ENCODE peak calls at places on chromosomes 12 and 14, in six cellular contexts. One of them, this sample, is unnamed.

GRCh38 chr12:122646568-122647220 is 56.5 kb downstream of the HCAR2 start:
- DNase-seq in Right ventricle myocardium superior: no peak
- DNase-seq in EL: peak
- DNase-seq in breast epithelium: no peak
- DNase-seq in left kidney: no peak
- DNase-seq in effector memory CD8-positive, alpha-beta T cell: no peak
- DNase-seq in this sample: no peak

GRCh38 chr12:32981139-32981538 is 84.6 kb upstream of the PKP2 start:
- DNase-seq in effector memory CD8-positive, alpha-beta T cell: no peak
- DNase-seq in breast epithelium: no peak
- DNase-seq in Right ventricle myocardium superior: no peak
- DNase-seq in left kidney: no peak
- DNase-seq in EL: no peak
- DNase-seq in this sample: no peak

GRCh38 chr14:32300146-32300545 is 29.0 kb upstream of the AKAP6 start:
- DNase-seq in left kidney: no peak
- DNase-seq in breast epithelium: no peak
- DNase-seq in EL: no peak
- DNase-seq in Right ventricle myocardium superior: no peak
- DNase-seq in effector memory CD8-positive, alpha-beta T cell: no peak
- DNase-seq in this sample: no peak

GRCh38 chr14:105919458-105920150 is 393.2 kb downstream of the TMEM121 start:
- DNase-seq in Right ventricle myocardium superior: peak
- DNase-seq in effector memory CD8-positive, alpha-beta T cell: no peak
- DNase-seq in EL: no peak
- DNase-seq in left kidney: no peak
- DNase-seq in breast epithelium: no peak
- DNase-seq in this sample: no peak

GRCh38 chr12:19485240-19485639 is 45.9 kb downstream of the AEBP2 start:
- DNase-seq in EL: no peak
- DNase-seq in effector memory CD8-positive, alpha-beta T cell: no peak
- DNase-seq in Right ventricle myocardium superior: no peak
- DNase-seq in breast epithelium: no peak
- DNase-seq in left kidney: no peak
- DNase-seq in this sample: no peak

GRCh38 chr12:14554281-14555008 is 13.2 kb downstream of the PLBD1 start:
- DNase-seq in EL: peak
- DNase-seq in breast epithelium: peak
- DNase-seq in left kidney: peak
- DNase-seq in effector memory CD8-positive, alpha-beta T cell: no peak
- DNase-seq in Right ventricle myocardium superior: peak
- DNase-seq in this sample: peak

GRCh38 chr14:75198291-75198933 is 22.0 kb upstream of the TMED10 start:
- DNase-seq in breast epithelium: no peak
- DNase-seq in EL: no peak
- DNase-seq in effector memory CD8-positive, alpha-beta T cell: no peak
- DNase-seq in left kidney: peak
- DNase-seq in Right ventricle myocardium superior: peak
- DNase-seq in this sample: no peak

GRCh38 chr14:63475761-63476160 is 67.4 kb downstream of the PPP2R5E start:
- DNase-seq in left kidney: no peak
- DNase-seq in EL: no peak
- DNase-seq in effector memory CD8-positive, alpha-beta T cell: no peak
- DNase-seq in Right ventricle myocardium superior: no peak
- DNase-seq in breast epithelium: no peak
- DNase-seq in this sample: no peak

GRCh38 chr14:88981948-88982347 is 157.5 kb downstream of the TTC8 start:
- DNase-seq in effector memory CD8-positive, alpha-beta T cell: no peak
- DNase-seq in Right ventricle myocardium superior: no peak
- DNase-seq in breast epithelium: no peak
- DNase-seq in left kidney: no peak
- DNase-seq in EL: no peak
- DNase-seq in this sample: no peak

GRCh38 chr14:23436327-23437141 is 1.1 kb upstream of the MYH7 start:
- DNase-seq in left kidney: peak
- DNase-seq in Right ventricle myocardium superior: no peak
- DNase-seq in EL: no peak
- DNase-seq in effector memory CD8-positive, alpha-beta T cell: no peak
- DNase-seq in breast epithelium: no peak
- DNase-seq in this sample: peak

GRCh38 chr14:78154827-78155226 is 15.3 kb upstream of the NRXN3 start:
- DNase-seq in Right ventricle myocardium superior: no peak
- DNase-seq in left kidney: peak
- DNase-seq in breast epithelium: no peak
- DNase-seq in effector memory CD8-positive, alpha-beta T cell: no peak
- DNase-seq in EL: no peak
- DNase-seq in this sample: no peak

GRCh38 chr12:19482551-19483109 is 43.3 kb downstream of the AEBP2 start:
- DNase-seq in left kidney: no peak
- DNase-seq in breast epithelium: no peak
- DNase-seq in EL: no peak
- DNase-seq in Right ventricle myocardium superior: peak
- DNase-seq in effector memory CD8-positive, alpha-beta T cell: peak
- DNase-seq in this sample: no peak

GRCh38 chr14:34462132-34462893 is at the start of gene SPTSSA:
- DNase-seq in Right ventricle myocardium superior: peak
- DNase-seq in effector memory CD8-positive, alpha-beta T cell: peak
- DNase-seq in left kidney: peak
- DNase-seq in breast epithelium: peak
- DNase-seq in EL: peak
- DNase-seq in this sample: peak

GRCh38 chr12:39777465-39777864 is 157.9 kb upstream of the ABCD2 start:
- DNase-seq in breast epithelium: no peak
- DNase-seq in left kidney: no peak
- DNase-seq in EL: no peak
- DNase-seq in effector memory CD8-positive, alpha-beta T cell: no peak
- DNase-seq in Right ventricle myocardium superior: no peak
- DNase-seq in this sample: no peak

GRCh38 chr12:101698782-101699347 is 1.4 kb downstream of the CHPT1 start:
- DNase-seq in effector memory CD8-positive, alpha-beta T cell: no peak
- DNase-seq in Right ventricle myocardium superior: no peak
- DNase-seq in EL: peak
- DNase-seq in breast epithelium: no peak
- DNase-seq in left kidney: peak
- DNase-seq in this sample: no peak

GRCh38 chr14:101078105-101078891 is 174.8 kb upstream of the RTL1 start:
- DNase-seq in effector memory CD8-positive, alpha-beta T cell: no peak
- DNase-seq in Right ventricle myocardium superior: no peak
- DNase-seq in left kidney: no peak
- DNase-seq in breast epithelium: no peak
- DNase-seq in EL: no peak
- DNase-seq in this sample: no peak